ENCODE peak calls at places on chromosomes 1 and 21, in four cellular contexts. X is Caki2, C is H4, T is H54. N is an unnamed sample.

GRCh38 chr1:17852383-17852782 is 97.2 kb downstream of the ACTL8 start:
- DNase-seq in X (no peak), C (no peak), T (no peak), N (no peak)

GRCh38 chr1:20484526-20485462 is 1.2 kb downstream of the CAMK2N1 start:
- DNase-seq in C (no peak), X (no peak), T (no peak), N (no peak)

GRCh38 chr1:175338447-175339135 is 146.0 kb upstream of the KIAA0040 start:
- DNase-seq in X (no peak), C (no peak), T (peak; percentile 21), N (no peak)

GRCh38 chr21:39867198-39867650 is at the start of gene PCP4:
- DNase-seq in X (peak; percentile 40), T (peak; percentile 61), C (peak; percentile 34), N (peak; percentile 12)

GRCh38 chr21:46054031-46054430 is 43.9 kb upstream of the COL6A2 start:
- DNase-seq in C (no peak), T (no peak), X (no peak), N (no peak)

GRCh38 chr1:77557053-77557452 is 125.4 kb downstream of the ZZZ3 start:
- DNase-seq in X (no peak), T (no peak), C (no peak), N (no peak)

GRCh38 chr1:228083871-228084278 is 1.4 kb downstream of the ARF1 start:
- DNase-seq in T (no peak), X (no peak), C (no peak), N (no peak)

GRCh38 chr1:201916649-201917249 is 28.1 kb downstream of the SHISA4 start:
- DNase-seq in T (peak; percentile 83), C (peak; percentile 92), X (peak; percentile 89), N (no peak)

GRCh38 chr1:236685917-236686814 is at the start of gene ACTN2:
- DNase-seq in X (peak; percentile 43), T (no peak), C (no peak), N (no peak)

GRCh38 chr1:8347635-8348034 is 29.7 kb downstream of the SLC45A1 start:
- DNase-seq in C (no peak), X (no peak), T (no peak), N (no peak)

GRCh38 chr1:220281159-220281574 is 8.9 kb upstream of the RAB3GAP2 start:
- DNase-seq in X (peak; percentile 30), C (peak; percentile 40), T (no peak), N (no peak)

GRCh38 chr21:44609193-44609592 is 2.7 kb upstream of the KRTAP10-8 start:
- DNase-seq in C (no peak), T (no peak), X (no peak), N (no peak)

GRCh38 chr1:1203561-1204424 is 2.6 kb downstream of the TNFRSF18 start:
- DNase-seq in T (no peak), C (no peak), X (no peak), N (no peak)

GRCh38 chr1:64487061-64487460 is 17.1 kb downstream of the CACHD1 start:
- DNase-seq in C (no peak), T (no peak), X (no peak), N (no peak)